ENCODE peak calls at places on chromosomes 1 and 21, in ten cellular contexts. One of them, this sample, is unnamed.
A peak's percentile ranks its signal among the peaks of the same experiment; 100 is the strongest.

GRCh38 chr21:29645666-29646553 is 293.9 kb downstream of the GRIK1 start:
- DNase-seq in body of pancreas: no peak
- DNase-seq in pancreas: no peak
- DNase-seq in uterus: no peak
- DNase-seq in mucosa of descending colon: no peak
- DNase-seq in foreskin fibroblast: no peak
- DNase-seq in upper lobe of right lung: no peak
- DNase-seq in colonic mucosa: no peak
- DNase-seq in dorsolateral prefrontal cortex: no peak
- DNase-seq in astrocyte of the spinal cord: peak; percentile 9
- DNase-seq in this sample: no peak

GRCh38 chr1:52582116-52582696 is 20.0 kb upstream of the GPX7 start:
- DNase-seq in body of pancreas: no peak
- DNase-seq in pancreas: no peak
- DNase-seq in uterus: no peak
- DNase-seq in mucosa of descending colon: no peak
- DNase-seq in foreskin fibroblast: no peak
- DNase-seq in upper lobe of right lung: no peak
- DNase-seq in colonic mucosa: no peak
- DNase-seq in dorsolateral prefrontal cortex: no peak
- DNase-seq in astrocyte of the spinal cord: no peak
- DNase-seq in this sample: no peak

GRCh38 chr1:16174886-16175598 is 19.2 kb upstream of the EPHA2 start:
- DNase-seq in body of pancreas: no peak
- DNase-seq in pancreas: no peak
- DNase-seq in uterus: no peak
- DNase-seq in mucosa of descending colon: no peak
- DNase-seq in foreskin fibroblast: no peak
- DNase-seq in upper lobe of right lung: no peak
- DNase-seq in colonic mucosa: no peak
- DNase-seq in dorsolateral prefrontal cortex: no peak
- DNase-seq in astrocyte of the spinal cord: peak; percentile 24
- DNase-seq in this sample: no peak

GRCh38 chr1:41621256-41621655 is 136.8 kb upstream of the EDN2 start:
- DNase-seq in body of pancreas: no peak
- DNase-seq in pancreas: no peak
- DNase-seq in uterus: no peak
- DNase-seq in mucosa of descending colon: no peak
- DNase-seq in foreskin fibroblast: no peak
- DNase-seq in upper lobe of right lung: no peak
- DNase-seq in colonic mucosa: no peak
- DNase-seq in dorsolateral prefrontal cortex: no peak
- DNase-seq in astrocyte of the spinal cord: no peak
- DNase-seq in this sample: no peak

GRCh38 chr1:206722751-206723499 is 38.2 kb downstream of the MAPKAPK2 start:
- DNase-seq in body of pancreas: no peak
- DNase-seq in pancreas: no peak
- DNase-seq in uterus: no peak
- DNase-seq in mucosa of descending colon: no peak
- DNase-seq in foreskin fibroblast: no peak
- DNase-seq in upper lobe of right lung: peak; percentile 52
- DNase-seq in colonic mucosa: no peak
- DNase-seq in dorsolateral prefrontal cortex: no peak
- DNase-seq in astrocyte of the spinal cord: no peak
- DNase-seq in this sample: peak; percentile 8

GRCh38 chr1:160256396-160257046 is 5.8 kb downstream of the DCAF8 start:
- DNase-seq in body of pancreas: no peak
- DNase-seq in pancreas: no peak
- DNase-seq in uterus: no peak
- DNase-seq in mucosa of descending colon: no peak
- DNase-seq in foreskin fibroblast: peak; percentile 72
- DNase-seq in upper lobe of right lung: no peak
- DNase-seq in colonic mucosa: no peak
- DNase-seq in dorsolateral prefrontal cortex: no peak
- DNase-seq in astrocyte of the spinal cord: peak; percentile 66
- DNase-seq in this sample: no peak

GRCh38 chr1:39745016-39745670 is 6.5 kb downstream of the PPIE start:
- DNase-seq in body of pancreas: no peak
- DNase-seq in pancreas: no peak
- DNase-seq in uterus: no peak
- DNase-seq in mucosa of descending colon: no peak
- DNase-seq in foreskin fibroblast: no peak
- DNase-seq in upper lobe of right lung: no peak
- DNase-seq in colonic mucosa: peak; percentile 12
- DNase-seq in dorsolateral prefrontal cortex: peak; percentile 8
- DNase-seq in astrocyte of the spinal cord: no peak
- DNase-seq in this sample: no peak

GRCh38 chr1:39214998-39215873 is 10.7 kb downstream of the MACF1 start:
- DNase-seq in body of pancreas: no peak
- DNase-seq in pancreas: no peak
- DNase-seq in uterus: no peak
- DNase-seq in mucosa of descending colon: peak; percentile 38
- DNase-seq in foreskin fibroblast: no peak
- DNase-seq in upper lobe of right lung: no peak
- DNase-seq in colonic mucosa: peak; percentile 41
- DNase-seq in dorsolateral prefrontal cortex: no peak
- DNase-seq in astrocyte of the spinal cord: no peak
- DNase-seq in this sample: peak; percentile 42

GRCh38 chr1:60867782-60868181 is 214.6 kb upstream of the NFIA start:
- DNase-seq in body of pancreas: no peak
- DNase-seq in pancreas: no peak
- DNase-seq in uterus: no peak
- DNase-seq in mucosa of descending colon: no peak
- DNase-seq in foreskin fibroblast: no peak
- DNase-seq in upper lobe of right lung: no peak
- DNase-seq in colonic mucosa: no peak
- DNase-seq in dorsolateral prefrontal cortex: no peak
- DNase-seq in astrocyte of the spinal cord: no peak
- DNase-seq in this sample: peak; percentile 11

GRCh38 chr1:23561076-23561812 is 1.9 kb upstream of the ID3 start:
- DNase-seq in body of pancreas: no peak
- DNase-seq in pancreas: no peak
- DNase-seq in uterus: no peak
- DNase-seq in mucosa of descending colon: no peak
- DNase-seq in foreskin fibroblast: peak; percentile 11
- DNase-seq in upper lobe of right lung: no peak
- DNase-seq in colonic mucosa: no peak
- DNase-seq in dorsolateral prefrontal cortex: no peak
- DNase-seq in astrocyte of the spinal cord: no peak
- DNase-seq in this sample: no peak

GRCh38 chr21:41071410-41071809 is 96.5 kb upstream of the BACE2 start:
- DNase-seq in body of pancreas: peak; percentile 11
- DNase-seq in pancreas: no peak
- DNase-seq in uterus: no peak
- DNase-seq in mucosa of descending colon: no peak
- DNase-seq in foreskin fibroblast: no peak
- DNase-seq in upper lobe of right lung: no peak
- DNase-seq in colonic mucosa: no peak
- DNase-seq in dorsolateral prefrontal cortex: no peak
- DNase-seq in astrocyte of the spinal cord: no peak
- DNase-seq in this sample: no peak

GRCh38 chr1:192831706-192832355 is 23.0 kb downstream of the RGS2 start:
- DNase-seq in body of pancreas: no peak
- DNase-seq in pancreas: no peak
- DNase-seq in uterus: no peak
- DNase-seq in mucosa of descending colon: no peak
- DNase-seq in foreskin fibroblast: peak; percentile 35
- DNase-seq in upper lobe of right lung: no peak
- DNase-seq in colonic mucosa: no peak
- DNase-seq in dorsolateral prefrontal cortex: no peak
- DNase-seq in astrocyte of the spinal cord: peak; percentile 64
- DNase-seq in this sample: no peak

GRCh38 chr1:182841368-182841988 is 2.3 kb downstream of the DHX9 start:
- DNase-seq in body of pancreas: no peak
- DNase-seq in pancreas: no peak
- DNase-seq in uterus: no peak
- DNase-seq in mucosa of descending colon: no peak
- DNase-seq in foreskin fibroblast: peak; percentile 32
- DNase-seq in upper lobe of right lung: no peak
- DNase-seq in colonic mucosa: no peak
- DNase-seq in dorsolateral prefrontal cortex: no peak
- DNase-seq in astrocyte of the spinal cord: peak; percentile 30
- DNase-seq in this sample: no peak

GRCh38 chr1:228353601-228354371 is 52.8 kb downstream of the TRIM11 start:
- DNase-seq in body of pancreas: no peak
- DNase-seq in pancreas: peak; percentile 5
- DNase-seq in uterus: no peak
- DNase-seq in mucosa of descending colon: no peak
- DNase-seq in foreskin fibroblast: no peak
- DNase-seq in upper lobe of right lung: no peak
- DNase-seq in colonic mucosa: no peak
- DNase-seq in dorsolateral prefrontal cortex: no peak
- DNase-seq in astrocyte of the spinal cord: no peak
- DNase-seq in this sample: no peak

GRCh38 chr1:45643978-45644377 is 20.1 kb upstream of the CCDC17 start:
- DNase-seq in body of pancreas: peak; percentile 37
- DNase-seq in pancreas: no peak
- DNase-seq in uterus: no peak
- DNase-seq in mucosa of descending colon: peak; percentile 67
- DNase-seq in foreskin fibroblast: no peak
- DNase-seq in upper lobe of right lung: no peak
- DNase-seq in colonic mucosa: peak; percentile 54
- DNase-seq in dorsolateral prefrontal cortex: no peak
- DNase-seq in astrocyte of the spinal cord: no peak
- DNase-seq in this sample: peak; percentile 40

GRCh38 chr1:245512980-245513578 is 358.3 kb downstream of the KIF26B start:
- DNase-seq in body of pancreas: no peak
- DNase-seq in pancreas: no peak
- DNase-seq in uterus: no peak
- DNase-seq in mucosa of descending colon: no peak
- DNase-seq in foreskin fibroblast: peak; percentile 16
- DNase-seq in upper lobe of right lung: no peak
- DNase-seq in colonic mucosa: no peak
- DNase-seq in dorsolateral prefrontal cortex: peak; percentile 24
- DNase-seq in astrocyte of the spinal cord: no peak
- DNase-seq in this sample: no peak
- H3K4me3 ChIP-seq in body of pancreas: no peak overlapping the region
- H3K4me3 ChIP-seq in pancreas: no peak overlapping the region
- H3K4me3 ChIP-seq in uterus: no peak overlapping the region
- H3K4me3 ChIP-seq in mucosa of descending colon: no peak overlapping the region
- H3K4me3 ChIP-seq in foreskin fibroblast: peak overlapping the region; percentile 44
- H3K4me3 ChIP-seq in upper lobe of right lung: peak overlapping the region; percentile 19
- H3K4me3 ChIP-seq in colonic mucosa: no peak overlapping the region
- H3K4me3 ChIP-seq in dorsolateral prefrontal cortex: peak overlapping the region; percentile 60
- H3K4me3 ChIP-seq in astrocyte of the spinal cord: no peak overlapping the region
- H3K4me3 ChIP-seq in this sample: no peak overlapping the region

DNA sequence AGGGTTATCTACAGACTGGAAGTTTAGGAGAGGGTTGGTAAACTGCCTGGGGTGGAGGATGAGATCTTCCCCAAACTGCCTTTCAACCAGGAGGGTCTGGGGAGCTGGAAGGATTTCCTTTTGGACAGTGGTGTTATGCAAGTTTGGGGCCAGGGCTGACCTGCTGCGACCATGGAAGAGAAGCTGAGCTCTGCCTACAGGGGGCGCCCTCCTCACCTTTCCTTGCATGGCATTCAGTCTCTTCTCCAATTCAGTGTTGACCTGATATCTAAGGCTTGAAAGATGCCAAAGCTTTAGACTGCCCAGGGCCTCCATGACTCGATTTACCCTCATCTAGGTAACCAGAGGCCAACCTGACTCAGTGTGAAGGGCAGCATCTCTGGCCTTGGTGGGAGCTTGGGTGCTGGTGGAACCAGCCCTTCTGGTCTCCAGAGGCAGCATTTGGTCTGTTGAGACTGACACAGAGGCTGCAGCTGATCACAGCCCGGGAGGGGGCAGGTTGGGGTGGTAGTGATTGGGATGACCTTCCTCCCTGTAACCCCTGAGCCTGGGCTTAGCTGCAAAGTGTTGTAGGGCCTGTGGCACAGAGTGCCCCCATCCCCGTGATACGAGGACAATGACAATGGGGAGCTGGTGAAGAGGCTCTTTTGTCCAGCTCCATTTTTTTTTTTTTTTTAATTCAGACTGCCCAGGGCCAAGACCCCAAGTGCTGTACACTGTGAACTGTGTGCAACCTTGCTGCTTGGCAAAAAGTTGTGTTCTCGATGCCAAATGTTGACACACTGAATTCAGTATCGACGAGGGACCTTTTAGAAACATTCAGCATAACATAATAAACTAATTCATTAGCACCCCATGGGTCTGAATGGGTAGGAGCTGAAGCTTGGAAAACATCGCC is 169.9 kb downstream of the GRIK3 start:
- DNase-seq in body of pancreas: no peak
- DNase-seq in pancreas: no peak
- DNase-seq in uterus: no peak
- DNase-seq in mucosa of descending colon: peak; percentile 16
- DNase-seq in foreskin fibroblast: no peak
- DNase-seq in upper lobe of right lung: no peak
- DNase-seq in colonic mucosa: peak; percentile 22
- DNase-seq in dorsolateral prefrontal cortex: peak; percentile 32
- DNase-seq in astrocyte of the spinal cord: no peak
- DNase-seq in this sample: no peak
- TF ChIP-seq CTCF in body of pancreas: no peak
- TF ChIP-seq CTCF in pancreas: peak; percentile 7
- TF ChIP-seq CTCF in uterus: no peak
- TF ChIP-seq CTCF in mucosa of descending colon: no peak
- TF ChIP-seq CTCF in foreskin fibroblast: no peak
- TF ChIP-seq CTCF in upper lobe of right lung: peak; percentile 31
- TF ChIP-seq CTCF in colonic mucosa: peak; percentile 23
- TF ChIP-seq CTCF in dorsolateral prefrontal cortex: peak; percentile 42
- TF ChIP-seq CTCF in astrocyte of the spinal cord: peak; percentile 17
- TF ChIP-seq CTCF in this sample: no peak

DNA sequence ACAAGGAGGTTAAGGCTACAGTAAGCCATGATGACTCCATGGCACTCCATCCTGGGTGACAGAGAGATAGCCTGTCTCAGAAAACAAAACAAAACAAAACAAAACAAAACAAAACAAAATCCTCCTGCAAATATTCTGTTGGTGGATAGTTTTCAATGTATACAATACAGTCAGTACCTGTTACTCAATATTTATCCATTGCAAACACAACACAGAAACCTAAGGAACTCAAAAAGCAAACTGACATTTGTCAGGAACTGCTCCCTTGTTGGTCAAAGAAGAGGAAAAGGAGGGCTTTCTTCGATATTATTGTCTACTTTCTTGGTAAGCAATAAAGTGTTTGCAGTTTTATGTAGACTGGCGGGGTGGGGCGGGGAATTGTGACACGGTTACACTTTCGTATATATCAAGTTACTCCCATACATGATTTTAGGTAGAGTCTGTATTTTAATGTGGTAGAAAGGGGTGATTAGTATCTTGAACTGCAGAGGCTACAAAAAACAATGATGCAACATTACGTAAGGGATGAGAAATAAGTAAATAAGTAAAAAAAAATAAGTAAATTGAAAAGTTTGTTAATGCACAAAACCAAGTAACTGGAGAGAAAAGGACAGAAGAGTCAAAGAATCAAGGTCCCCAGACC is 31.8 kb downstream of the APP start:
- DNase-seq in body of pancreas: no peak
- DNase-seq in pancreas: no peak
- DNase-seq in uterus: no peak
- DNase-seq in mucosa of descending colon: peak; percentile 60
- DNase-seq in foreskin fibroblast: peak; percentile 27
- DNase-seq in upper lobe of right lung: no peak
- DNase-seq in colonic mucosa: no peak
- DNase-seq in dorsolateral prefrontal cortex: no peak
- DNase-seq in astrocyte of the spinal cord: no peak
- DNase-seq in this sample: peak; percentile 36
- H3K4me3 ChIP-seq in body of pancreas: no peak overlapping the region
- H3K4me3 ChIP-seq in pancreas: no peak overlapping the region
- H3K4me3 ChIP-seq in uterus: no peak overlapping the region
- H3K4me3 ChIP-seq in mucosa of descending colon: no peak overlapping the region
- H3K4me3 ChIP-seq in foreskin fibroblast: no peak overlapping the region
- H3K4me3 ChIP-seq in upper lobe of right lung: no peak overlapping the region
- H3K4me3 ChIP-seq in colonic mucosa: no peak overlapping the region
- H3K4me3 ChIP-seq in dorsolateral prefrontal cortex: no peak overlapping the region
- H3K4me3 ChIP-seq in astrocyte of the spinal cord: no peak overlapping the region
- H3K4me3 ChIP-seq in this sample: no peak overlapping the region

GRCh38 chr1:33624991-33625870 is 152.8 kb downstream of the ZSCAN20 start:
- DNase-seq in body of pancreas: no peak
- DNase-seq in pancreas: no peak
- DNase-seq in uterus: no peak
- DNase-seq in mucosa of descending colon: no peak
- DNase-seq in foreskin fibroblast: no peak
- DNase-seq in upper lobe of right lung: no peak
- DNase-seq in colonic mucosa: no peak
- DNase-seq in dorsolateral prefrontal cortex: no peak
- DNase-seq in astrocyte of the spinal cord: no peak
- DNase-seq in this sample: no peak
- TF ChIP-seq CTCF in body of pancreas: no peak
- TF ChIP-seq CTCF in pancreas: no peak
- TF ChIP-seq CTCF in uterus: no peak
- TF ChIP-seq CTCF in mucosa of descending colon: no peak
- TF ChIP-seq CTCF in foreskin fibroblast: peak; percentile 11
- TF ChIP-seq CTCF in upper lobe of right lung: peak; percentile 11
- TF ChIP-seq CTCF in colonic mucosa: no peak
- TF ChIP-seq CTCF in dorsolateral prefrontal cortex: no peak
- TF ChIP-seq CTCF in astrocyte of the spinal cord: peak; percentile 43
- TF ChIP-seq CTCF in this sample: no peak

This sample was measured in transverse colon.